ENCODE peak calls at places on chromosomes 12 and 14, in six cellular contexts. J is islet precursor cell, Z is astrocyte of the spinal cord, D is midbrain, P is iPS-NIHi11, R is iPS DF 19.7. E is an unnamed sample.

GRCh38 chr12:139585-139984 is 73.0 kb downstream of the IQSEC3 start:
- DNase-seq in J (peak; percentile 74), Z (no peak), D (no peak), P (no peak), R (no peak), E (peak; percentile 84)

GRCh38 chr14:72513994-72514659 is 379.8 kb downstream of the DPF3 start:
- DNase-seq in J (peak; percentile 56), Z (peak; percentile 57), D (peak; percentile 21), P (peak; percentile 49), R (peak; percentile 15), E (peak; percentile 65)

GRCh38 chr14:86141966-86142365 is 612.0 kb downstream of the FLRT2 start:
- DNase-seq in J (no peak), Z (no peak), D (no peak), P (no peak), R (no peak), E (no peak)

GRCh38 chr14:74135386-74135785 is 50.6 kb downstream of the LIN52 start:
- DNase-seq in J (no peak), Z (no peak), D (no peak), P (no peak), R (no peak), E (no peak)

GRCh38 chr14:69845787-69846186 is 33.4 kb upstream of the SMOC1 start:
- DNase-seq in J (peak; percentile 67), Z (no peak), D (no peak), P (no peak), R (no peak), E (no peak)

GRCh38 chr12:86772688-86773087 is 516.5 kb upstream of the MGAT4C start:
- DNase-seq in J (no peak), Z (peak; percentile 68), D (no peak), P (no peak), R (no peak), E (no peak)

GRCh38 chr12:16347391-16348298 is at the start of gene MGST1:
- DNase-seq in J (peak; percentile 95), Z (peak; percentile 62), D (peak; percentile 27), P (peak; percentile 81), R (peak; percentile 83), E (peak; percentile 86)

GRCh38 chr12:80230068-80230467 is 130.7 kb downstream of the OTOGL start:
- DNase-seq in J (peak; percentile 69), Z (peak; percentile 81), D (no peak), P (peak; percentile 65), R (peak; percentile 42), E (peak; percentile 14)

GRCh38 chr14:79369359-79370332 is 841.7 kb downstream of the DIO2 start:
- DNase-seq in J (peak; percentile 69), Z (peak; percentile 97), D (no peak), P (no peak), R (no peak), E (no peak)

GRCh38 chr12:69338120-69338859 is 9.9 kb upstream of the LYZ start:
- DNase-seq in J (no peak), Z (no peak), D (no peak), P (no peak), R (no peak), E (no peak)

GRCh38 chr14:63650336-63650952 is 8.8 kb upstream of the WDR89 start:
- DNase-seq in J (no peak), Z (no peak), D (no peak), P (no peak), R (no peak), E (no peak)

GRCh38 chr12:57193706-57194245 is 22.8 kb upstream of the NXPH4 start:
- DNase-seq in J (no peak), Z (no peak), D (no peak), P (no peak), R (no peak), E (no peak)

GRCh38 chr12:49808686-49809368 is 19.4 kb downstream of the NCKAP5L start:
- DNase-seq in J (peak; percentile 99), Z (peak; percentile 12), D (peak; percentile 67), P (no peak), R (no peak), E (peak; percentile 77)

GRCh38 chr12:60101715-60102114 is 505.9 kb downstream of the SLC16A7 start:
- DNase-seq in J (no peak), Z (peak; percentile 32), D (no peak), P (no peak), R (no peak), E (no peak)

E was measured in H7.